ENCODE peak calls at places on chromosomes 7 and 10, in seven cellular contexts. One of them, this sample, is unnamed.

GRCh38 chr10:77702166-77702565 is 64.6 kb upstream of the KCNMA1 start:
- DNase-seq in GM06990: no peak
- DNase-seq in AG09309: peak; percentile 62
- DNase-seq in IMR-90: peak; percentile 94
- DNase-seq in astrocyte of the spinal cord: peak; percentile 92
- DNase-seq in nephron progenitor cell: no peak
- DNase-seq in neural progenitor cell: no peak
- DNase-seq in this sample: no peak

GRCh38 chr10:124349231-124349992 is 69.3 kb downstream of the OAT start:
- DNase-seq in GM06990: no peak
- DNase-seq in neural progenitor cell: no peak
- DNase-seq in AG09309: no peak
- DNase-seq in nephron progenitor cell: no peak
- DNase-seq in astrocyte of the spinal cord: no peak
- DNase-seq in IMR-90: no peak
- DNase-seq in this sample: no peak

GRCh38 chr7:96670338-96671289 is 39.0 kb downstream of the SEM1 start:
- DNase-seq in nephron progenitor cell: no peak
- DNase-seq in AG09309: no peak
- DNase-seq in neural progenitor cell: no peak
- DNase-seq in GM06990: no peak
- DNase-seq in IMR-90: no peak
- DNase-seq in astrocyte of the spinal cord: no peak
- DNase-seq in this sample: no peak

GRCh38 chr7:123787227-123788007 is 38.6 kb upstream of the WASL start:
- DNase-seq in AG09309: no peak
- DNase-seq in IMR-90: no peak
- DNase-seq in nephron progenitor cell: no peak
- DNase-seq in GM06990: no peak
- DNase-seq in astrocyte of the spinal cord: no peak
- DNase-seq in neural progenitor cell: no peak
- DNase-seq in this sample: peak; percentile 53

GRCh38 chr10:290026-290725 is 154.9 kb downstream of the ZMYND11 start:
- DNase-seq in neural progenitor cell: no peak
- DNase-seq in AG09309: peak; percentile 69
- DNase-seq in IMR-90: no peak
- DNase-seq in astrocyte of the spinal cord: no peak
- DNase-seq in GM06990: no peak
- DNase-seq in nephron progenitor cell: no peak
- DNase-seq in this sample: no peak

GRCh38 chr7:84582747-84583146 is 388.2 kb upstream of the SEMA3A start:
- DNase-seq in nephron progenitor cell: no peak
- DNase-seq in neural progenitor cell: no peak
- DNase-seq in astrocyte of the spinal cord: no peak
- DNase-seq in GM06990: no peak
- DNase-seq in IMR-90: no peak
- DNase-seq in AG09309: no peak
- DNase-seq in this sample: no peak

GRCh38 chr7:51847461-51848134 is 531.0 kb upstream of the COBL start:
- DNase-seq in astrocyte of the spinal cord: no peak
- DNase-seq in IMR-90: no peak
- DNase-seq in GM06990: no peak
- DNase-seq in AG09309: no peak
- DNase-seq in nephron progenitor cell: peak; percentile 23
- DNase-seq in neural progenitor cell: peak; percentile 65
- DNase-seq in this sample: no peak

GRCh38 chr7:70808876-70809275 is 323.1 kb upstream of the GALNT17 start:
- DNase-seq in astrocyte of the spinal cord: no peak
- DNase-seq in GM06990: no peak
- DNase-seq in nephron progenitor cell: no peak
- DNase-seq in neural progenitor cell: no peak
- DNase-seq in AG09309: no peak
- DNase-seq in IMR-90: no peak
- DNase-seq in this sample: no peak

GRCh38 chr7:157892751-157893150 is 555.9 kb downstream of the DNAJB6 start:
- DNase-seq in nephron progenitor cell: no peak
- DNase-seq in astrocyte of the spinal cord: no peak
- DNase-seq in neural progenitor cell: no peak
- DNase-seq in GM06990: no peak
- DNase-seq in AG09309: no peak
- DNase-seq in IMR-90: no peak
- DNase-seq in this sample: no peak

GRCh38 chr7:134300988-134301387 is 15.7 kb downstream of the SLC35B4 start:
- DNase-seq in GM06990: no peak
- DNase-seq in IMR-90: no peak
- DNase-seq in neural progenitor cell: no peak
- DNase-seq in nephron progenitor cell: no peak
- DNase-seq in astrocyte of the spinal cord: no peak
- DNase-seq in AG09309: no peak
- DNase-seq in this sample: no peak

GRCh38 chr10:92822964-92823363 is 25.4 kb upstream of the EXOC6 start:
- DNase-seq in IMR-90: peak; percentile 35
- DNase-seq in AG09309: no peak
- DNase-seq in nephron progenitor cell: no peak
- DNase-seq in GM06990: no peak
- DNase-seq in neural progenitor cell: no peak
- DNase-seq in astrocyte of the spinal cord: peak; percentile 22
- DNase-seq in this sample: no peak

GRCh38 chr7:148664319-148664718 is 34.4 kb upstream of the CUL1 start:
- DNase-seq in AG09309: no peak
- DNase-seq in IMR-90: peak; percentile 27
- DNase-seq in astrocyte of the spinal cord: peak; percentile 79
- DNase-seq in neural progenitor cell: no peak
- DNase-seq in GM06990: no peak
- DNase-seq in nephron progenitor cell: no peak
- DNase-seq in this sample: no peak

GRCh38 chr7:107051376-107051775 is 6.9 kb downstream of the PRKAR2B start:
- DNase-seq in AG09309: peak; percentile 23
- DNase-seq in astrocyte of the spinal cord: no peak
- DNase-seq in GM06990: no peak
- DNase-seq in nephron progenitor cell: no peak
- DNase-seq in IMR-90: no peak
- DNase-seq in neural progenitor cell: no peak
- DNase-seq in this sample: no peak

GRCh38 chr7:157010588-157011332 is at the start of gene MNX1:
- DNase-seq in nephron progenitor cell: peak; percentile 81
- DNase-seq in GM06990: peak; percentile 90
- DNase-seq in IMR-90: no peak
- DNase-seq in AG09309: no peak
- DNase-seq in neural progenitor cell: peak; percentile 92
- DNase-seq in astrocyte of the spinal cord: no peak
- DNase-seq in this sample: peak; percentile 74

GRCh38 chr7:151696738-151697514 is 177.2 kb upstream of the RHEB start:
- DNase-seq in GM06990: no peak
- DNase-seq in astrocyte of the spinal cord: no peak
- DNase-seq in IMR-90: no peak
- DNase-seq in nephron progenitor cell: no peak
- DNase-seq in AG09309: no peak
- DNase-seq in neural progenitor cell: peak; percentile 47
- DNase-seq in this sample: peak; percentile 93

GRCh38 chr7:99742737-99743394 is 7.9 kb upstream of the CYP3A7 start:
- DNase-seq in GM06990: no peak
- DNase-seq in nephron progenitor cell: no peak
- DNase-seq in AG09309: no peak
- DNase-seq in IMR-90: no peak
- DNase-seq in astrocyte of the spinal cord: no peak
- DNase-seq in neural progenitor cell: no peak
- DNase-seq in this sample: no peak

GRCh38 chr10:110455440-110455839 is 42.3 kb upstream of the DUSP5 start:
- DNase-seq in AG09309: no peak
- DNase-seq in IMR-90: no peak
- DNase-seq in astrocyte of the spinal cord: no peak
- DNase-seq in nephron progenitor cell: no peak
- DNase-seq in neural progenitor cell: no peak
- DNase-seq in GM06990: no peak
- DNase-seq in this sample: no peak

GRCh38 chr7:68058014-68058413 is 1061.4 kb downstream of the TYW1 start:
- DNase-seq in neural progenitor cell: no peak
- DNase-seq in GM06990: no peak
- DNase-seq in nephron progenitor cell: no peak
- DNase-seq in AG09309: no peak
- DNase-seq in IMR-90: no peak
- DNase-seq in astrocyte of the spinal cord: no peak
- DNase-seq in this sample: no peak

GRCh38 chr7:68063171-68063570 is 1066.5 kb downstream of the TYW1 start:
- DNase-seq in AG09309: no peak
- DNase-seq in astrocyte of the spinal cord: no peak
- DNase-seq in nephron progenitor cell: peak; percentile 19
- DNase-seq in neural progenitor cell: peak; percentile 55
- DNase-seq in GM06990: no peak
- DNase-seq in IMR-90: no peak
- DNase-seq in this sample: no peak
- TF ChIP-seq CTCF in AG09309: peak; percentile 4
- TF ChIP-seq CTCF in astrocyte of the spinal cord: no peak
- TF ChIP-seq CTCF in nephron progenitor cell: peak; percentile 54
- TF ChIP-seq CTCF in neural progenitor cell: peak; percentile 63
- TF ChIP-seq CTCF in GM06990: no peak
- TF ChIP-seq CTCF in IMR-90: no peak
- TF ChIP-seq CTCF in this sample: peak; percentile 41

DNA sequence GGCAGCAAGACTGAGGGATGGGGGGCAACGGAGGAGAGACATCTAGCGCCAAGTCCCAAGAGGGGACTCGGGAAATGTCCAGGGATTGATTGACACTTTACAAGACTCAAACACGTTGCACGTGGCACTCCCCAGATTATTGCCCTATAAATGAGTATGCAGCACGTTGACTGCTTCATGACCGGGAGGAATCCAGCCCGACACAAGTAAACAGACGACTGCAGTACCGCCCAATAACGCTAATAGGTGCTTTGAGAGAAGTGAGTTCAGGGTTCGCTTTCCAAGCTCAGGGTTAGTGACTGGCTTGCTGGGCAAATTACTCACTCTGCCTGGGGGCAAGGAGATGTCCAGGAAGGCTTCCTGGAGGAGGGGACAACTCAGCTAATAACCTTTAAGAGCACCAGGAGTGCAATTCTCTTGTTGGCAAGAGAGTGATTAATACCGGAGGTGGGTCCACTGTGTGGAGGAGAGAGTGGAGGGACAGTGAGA is 73.3 kb upstream of the MYL10 start:
- DNase-seq in IMR-90: no peak
- DNase-seq in GM06990: no peak
- DNase-seq in nephron progenitor cell: no peak
- DNase-seq in AG09309: no peak
- DNase-seq in astrocyte of the spinal cord: no peak
- DNase-seq in neural progenitor cell: no peak
- DNase-seq in this sample: peak; percentile 52
- TF ChIP-seq CTCF in IMR-90: no peak
- TF ChIP-seq CTCF in GM06990: no peak
- TF ChIP-seq CTCF in nephron progenitor cell: no peak
- TF ChIP-seq CTCF in AG09309: no peak
- TF ChIP-seq CTCF in astrocyte of the spinal cord: no peak
- TF ChIP-seq CTCF in neural progenitor cell: no peak
- TF ChIP-seq CTCF in this sample: peak; percentile 37

GRCh38 chr10:43262902-43263466 is 3.9 kb downstream of the RASGEF1A start:
- DNase-seq in IMR-90: no peak
- DNase-seq in neural progenitor cell: no peak
- DNase-seq in nephron progenitor cell: no peak
- DNase-seq in astrocyte of the spinal cord: no peak
- DNase-seq in GM06990: no peak
- DNase-seq in AG09309: no peak
- DNase-seq in this sample: no peak

GRCh38 chr10:43262043-43262901 is 4.6 kb downstream of the RASGEF1A start:
- DNase-seq in GM06990: no peak
- DNase-seq in astrocyte of the spinal cord: no peak
- DNase-seq in neural progenitor cell: peak; percentile 93
- DNase-seq in IMR-90: no peak
- DNase-seq in AG09309: no peak
- DNase-seq in nephron progenitor cell: peak; percentile 54
- DNase-seq in this sample: no peak

GRCh38 chr10:43264324-43264986 is 2.4 kb downstream of the RASGEF1A start:
- DNase-seq in IMR-90: no peak
- DNase-seq in neural progenitor cell: no peak
- DNase-seq in astrocyte of the spinal cord: no peak
- DNase-seq in AG09309: no peak
- DNase-seq in GM06990: no peak
- DNase-seq in nephron progenitor cell: no peak
- DNase-seq in this sample: no peak

GRCh38 chr10:43264987-43265798 is 1.7 kb downstream of the RASGEF1A start:
- DNase-seq in neural progenitor cell: no peak
- DNase-seq in AG09309: no peak
- DNase-seq in astrocyte of the spinal cord: no peak
- DNase-seq in GM06990: no peak
- DNase-seq in IMR-90: no peak
- DNase-seq in nephron progenitor cell: no peak
- DNase-seq in this sample: no peak

DNA sequence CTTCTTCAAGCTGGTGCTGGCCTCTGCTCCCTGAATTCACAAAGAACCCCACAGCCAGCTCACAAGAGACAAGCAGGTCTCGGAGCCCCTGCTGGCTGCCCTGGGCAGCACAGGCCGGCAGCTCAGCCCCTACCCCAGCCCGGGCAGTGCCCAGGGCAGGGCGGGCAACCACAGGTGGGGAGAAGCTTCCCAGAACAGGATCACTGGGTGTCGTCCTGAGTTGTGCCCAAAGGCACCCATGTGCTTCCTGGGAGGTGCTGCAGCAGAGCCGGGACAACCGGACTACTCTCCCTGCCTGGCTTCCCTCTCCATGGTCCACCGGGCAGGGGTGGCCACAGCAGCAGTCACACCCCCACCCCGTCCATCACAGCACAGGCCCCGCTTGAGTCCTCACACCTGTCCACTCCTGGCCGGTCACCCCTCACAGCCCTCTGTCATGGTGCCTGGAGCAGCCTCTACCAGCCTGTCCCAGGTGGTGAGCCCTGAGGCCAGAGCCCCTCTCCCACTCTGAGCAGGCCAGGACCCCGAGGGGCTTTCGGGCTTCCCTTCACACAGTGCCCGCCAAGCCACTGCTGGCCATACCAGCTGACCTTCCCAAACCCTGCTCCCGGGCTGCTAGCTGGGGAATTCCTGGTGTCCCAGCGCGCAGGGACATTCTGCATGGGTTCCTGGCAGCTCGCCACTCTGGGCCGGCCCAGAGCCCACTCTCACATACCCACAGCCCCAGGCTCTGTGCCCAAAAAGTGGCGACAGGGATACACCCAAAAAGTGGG is 3.1 kb downstream of the RASGEF1A start:
- DNase-seq in neural progenitor cell: peak; percentile 42
- DNase-seq in nephron progenitor cell: no peak
- DNase-seq in astrocyte of the spinal cord: no peak
- DNase-seq in IMR-90: no peak
- DNase-seq in GM06990: no peak
- DNase-seq in AG09309: no peak
- DNase-seq in this sample: peak; percentile 29
- TF ChIP-seq CTCF in neural progenitor cell: peak; percentile 48
- TF ChIP-seq CTCF in nephron progenitor cell: peak; percentile 29
- TF ChIP-seq CTCF in astrocyte of the spinal cord: peak; percentile 27
- TF ChIP-seq CTCF in IMR-90: peak; percentile 4
- TF ChIP-seq CTCF in GM06990: peak; percentile 13
- TF ChIP-seq CTCF in AG09309: peak; percentile 24
- TF ChIP-seq CTCF in this sample: peak; percentile 46

GRCh38 chr7:47311891-47312290 is 270.0 kb downstream of the TNS3 start:
- DNase-seq in neural progenitor cell: no peak
- DNase-seq in nephron progenitor cell: no peak
- DNase-seq in AG09309: no peak
- DNase-seq in IMR-90: no peak
- DNase-seq in GM06990: no peak
- DNase-seq in astrocyte of the spinal cord: no peak
- DNase-seq in this sample: no peak
- TF ChIP-seq CTCF in neural progenitor cell: no peak
- TF ChIP-seq CTCF in nephron progenitor cell: no peak
- TF ChIP-seq CTCF in AG09309: no peak
- TF ChIP-seq CTCF in IMR-90: no peak
- TF ChIP-seq CTCF in GM06990: no peak
- TF ChIP-seq CTCF in astrocyte of the spinal cord: no peak
- TF ChIP-seq CTCF in this sample: no peak

GRCh38 chr10:52172581-52172980 is 141.5 kb upstream of the DKK1 start:
- DNase-seq in neural progenitor cell: peak; percentile 17
- DNase-seq in AG09309: no peak
- DNase-seq in astrocyte of the spinal cord: no peak
- DNase-seq in GM06990: no peak
- DNase-seq in IMR-90: peak; percentile 7
- DNase-seq in nephron progenitor cell: no peak
- DNase-seq in this sample: no peak
- TF ChIP-seq CTCF in neural progenitor cell: peak; percentile 40
- TF ChIP-seq CTCF in AG09309: peak; percentile 23
- TF ChIP-seq CTCF in astrocyte of the spinal cord: peak; percentile 10
- TF ChIP-seq CTCF in GM06990: no peak
- TF ChIP-seq CTCF in IMR-90: no peak
- TF ChIP-seq CTCF in nephron progenitor cell: no peak
- TF ChIP-seq CTCF in this sample: no peak

This sample was measured in PC-9.